ENCODE peak calls at places on chromosomes 4 and X, in eight cellular contexts. X, D, U, V, N, T, J and F are unnamed samples. For H3K9me3 and H3K27me3, the result is how much of the 10 kb centered on the place peaks cover.

GRCh38 chrX:20529711-20530110 is 263.0 kb upstream of the RPS6KA3 start:
- DNase-seq in X (no peak), U (no peak), V (no peak), N (no peak), J (no peak), D (no peak), T (peak), F (no peak)

GRCh38 chr4:78926825-78927224 is 12.4 kb downstream of the PAQR3 start:
- DNase-seq in J (no peak), U (no peak), X (no peak), V (no peak), N (no peak), D (no peak), T (no peak), F (no peak)

GRCh38 chr4:86896596-86896995 is 4.4 kb upstream of the C4orf36 start:
- DNase-seq in D (no peak), U (no peak), X (no peak), T (peak), J (no peak), V (no peak), N (no peak), F (no peak)

GRCh38 chr4:113476800-113477199 is 284.7 kb downstream of the CAMK2D start:
- DNase-seq in V (no peak), X (no peak), T (peak), D (no peak), U (peak), J (no peak), N (no peak), F (peak)

GRCh38 chr4:118012142-118012541 is 22.1 kb upstream of the NDST3 start:
- DNase-seq in N (no peak), V (no peak), T (peak), D (no peak), J (no peak), X (no peak), U (no peak), F (no peak)

GRCh38 chr4:139629761-139630160 is 35.9 kb upstream of the MGST2 start:
- DNase-seq in N (no peak), D (no peak), T (no peak), V (no peak), J (no peak), X (no peak), U (no peak), F (no peak)

GRCh38 chr4:1416948-1417260 is 10.7 kb upstream of the NKX1-1 start:
- DNase-seq in V (no peak), N (no peak), X (no peak), T (no peak), U (no peak), J (no peak), D (no peak), F (no peak)

GRCh38 chr4:165666836-165667235 is 206.2 kb upstream of the TLL1 start:
- DNase-seq in V (no peak), D (no peak), X (no peak), N (no peak), T (no peak), J (no peak), U (no peak), F (no peak)

GRCh38 chrX:49071877-49072711 is 1.7 kb downstream of the PRAF2 start:
- DNase-seq in X (no peak), N (no peak), D (no peak), T (peak), U (no peak), J (no peak), V (peak), F (no peak)

GRCh38 chr4:154807042-154807630 is 26.1 kb downstream of the RBM46 start:
- DNase-seq in D (no peak), T (peak), V (no peak), X (no peak), J (peak), N (peak), U (peak), F (no peak)

GRCh38 chr4:140595065-140595464 is 26.3 kb upstream of the UCP1 start:
- DNase-seq in U (peak), J (peak), N (no peak), D (no peak), X (no peak), T (peak), V (no peak), F (no peak)

GRCh38 chr4:26141916-26142638 is 178.7 kb upstream of the RBPJ start:
- DNase-seq in N (no peak), J (peak), U (no peak), D (no peak), X (no peak), T (peak), V (peak), F (peak)

GRCh38 chr4:96305030-96305429 is 465.1 kb downstream of the PDHA2 start:
- DNase-seq in J (no peak), N (no peak), V (no peak), U (no peak), D (no peak), X (no peak), T (no peak), F (no peak)

GRCh38 chr4:121696140-121696640 is 590 bp downstream of the ANXA5 start:
- DNase-seq in T (peak), N (peak), J (peak), D (peak), X (no peak), V (peak), U (peak), F (peak)

GRCh38 chr4:74612837-74613236 is 167.9 kb downstream of the AREG start:
- DNase-seq in U (no peak), T (peak), J (no peak), N (no peak), X (no peak), D (no peak), V (no peak), F (no peak)

DNA sequence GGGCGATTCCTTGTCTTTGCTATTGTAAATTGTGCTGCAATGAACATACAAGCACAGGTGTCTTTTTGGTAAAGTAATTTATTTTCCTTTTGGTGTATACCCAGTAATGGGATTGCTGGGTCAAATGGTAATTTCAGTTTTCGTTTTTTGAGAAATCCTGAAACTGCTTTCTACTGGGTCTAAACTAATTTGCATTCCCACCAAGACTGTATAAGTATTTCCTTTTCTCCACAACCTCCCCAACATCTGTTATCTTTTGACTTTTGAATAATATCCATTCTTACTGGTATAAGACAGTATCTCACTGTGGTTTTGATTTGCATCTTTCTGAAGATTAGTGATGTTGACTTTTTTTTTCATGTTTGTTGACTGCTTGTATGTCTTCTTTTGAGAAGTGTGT is 2506.0 kb downstream of the PCDH7 start:
- DNase-seq in T (no peak), U (no peak), D (no peak), N (no peak), X (no peak), V (no peak), J (no peak), F (no peak)
- H3K9me3 ChIP-seq in T (under half), U (under half), D (under half), N (under half), X (under half), V (under half), J (under half), F (under half)

GRCh38 chr4:38735870-38736269 is 46.9 kb downstream of the TLR10 start:
- DNase-seq in J (no peak), X (no peak), U (no peak), V (no peak), T (no peak), D (no peak), N (no peak), F (no peak)
- H3K4me3 ChIP-seq in J (no peak), X (no peak), U (no peak), V (no peak), T (no peak), D (no peak), N (no peak), F (no peak)

GRCh38 chrX:153517421-153517820 is at the start of gene ATP2B3:
- DNase-seq in U (no peak), J (no peak), X (no peak), T (no peak), N (no peak), V (no peak), D (no peak), F (no peak)

GRCh38 chrX:153517941-153518834 is 746 bp downstream of the ATP2B3 start:
- DNase-seq in J (no peak), V (no peak), U (no peak), X (no peak), D (no peak), T (no peak), N (no peak), F (no peak)

GRCh38 chrX:153521034-153521433 is 3.6 kb downstream of the ATP2B3 start:
- DNase-seq in D (no peak), V (no peak), U (peak), J (no peak), T (peak), N (no peak), X (no peak), F (peak)

GRCh38 chrX:153520286-153520917 is 3.0 kb downstream of the ATP2B3 start:
- DNase-seq in J (no peak), U (no peak), N (no peak), D (no peak), V (no peak), T (no peak), X (no peak), F (no peak)

GRCh38 chrX:153519569-153520285 is 2.3 kb downstream of the ATP2B3 start:
- DNase-seq in J (no peak), V (no peak), D (no peak), X (no peak), N (no peak), T (peak), U (no peak), F (peak)
- H3K27me3 ChIP-seq in J (half or more), V (under half), D (under half), X (under half), N (under half), T (under half), U (under half), F (under half)

DNA sequence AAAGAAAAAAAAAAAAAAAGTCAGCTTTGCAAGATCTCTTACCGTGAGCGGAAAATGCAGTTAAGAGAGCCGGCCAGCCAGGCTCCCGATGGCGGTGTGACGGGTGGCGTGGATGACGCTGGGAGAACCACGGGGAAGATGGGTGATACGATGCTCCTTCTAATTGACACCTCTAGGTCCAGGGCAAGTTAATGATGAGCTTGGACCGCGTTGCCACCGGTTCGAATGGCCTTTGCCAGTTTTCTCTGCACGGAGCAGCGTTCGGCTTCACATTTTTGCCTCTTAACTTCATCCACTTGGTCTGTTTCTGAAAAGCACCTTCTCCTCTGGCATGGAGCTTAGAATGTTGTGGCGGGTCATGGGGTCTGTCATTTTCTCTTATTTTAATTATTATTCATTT is 33.2 kb downstream of the SHOX start:
- DNase-seq in N (no peak), X (no peak), D (no peak), U (no peak), J (no peak), T (no peak), V (no peak), F (no peak)
- H3K9me3 ChIP-seq in N (under half), X (under half), D (under half), U (under half), J (under half), T (under half), V (under half), F (under half)

GRCh38 chr4:90121961-90122748 is 5.0 kb upstream of the CCSER1 start:
- DNase-seq in U (peak), N (no peak), T (peak), D (no peak), V (no peak), J (no peak), X (no peak), F (peak)

GRCh38 chr4:90127223-90127705 is at the start of gene CCSER1:
- DNase-seq in J (peak), X (peak), V (peak), T (peak), D (peak), N (peak), U (peak), F (peak)

GRCh38 chr4:90127706-90128345 is 632 bp downstream of the CCSER1 start:
- DNase-seq in U (peak), T (peak), D (no peak), X (peak), N (no peak), V (no peak), J (peak), F (peak)

GRCh38 chr4:90120815-90121214 is 6.4 kb upstream of the CCSER1 start:
- DNase-seq in V (no peak), X (no peak), D (no peak), U (no peak), J (no peak), T (peak), N (no peak), F (no peak)

GRCh38 chr4:90126805-90127204 is 389 bp upstream of the CCSER1 start:
- DNase-seq in T (peak), J (peak), U (no peak), V (no peak), N (no peak), X (no peak), D (no peak), F (no peak)
- H3K4me3 ChIP-seq in T (peak), J (peak), U (no peak), V (peak), N (no peak), X (peak), D (peak), F (no peak)

DNA sequence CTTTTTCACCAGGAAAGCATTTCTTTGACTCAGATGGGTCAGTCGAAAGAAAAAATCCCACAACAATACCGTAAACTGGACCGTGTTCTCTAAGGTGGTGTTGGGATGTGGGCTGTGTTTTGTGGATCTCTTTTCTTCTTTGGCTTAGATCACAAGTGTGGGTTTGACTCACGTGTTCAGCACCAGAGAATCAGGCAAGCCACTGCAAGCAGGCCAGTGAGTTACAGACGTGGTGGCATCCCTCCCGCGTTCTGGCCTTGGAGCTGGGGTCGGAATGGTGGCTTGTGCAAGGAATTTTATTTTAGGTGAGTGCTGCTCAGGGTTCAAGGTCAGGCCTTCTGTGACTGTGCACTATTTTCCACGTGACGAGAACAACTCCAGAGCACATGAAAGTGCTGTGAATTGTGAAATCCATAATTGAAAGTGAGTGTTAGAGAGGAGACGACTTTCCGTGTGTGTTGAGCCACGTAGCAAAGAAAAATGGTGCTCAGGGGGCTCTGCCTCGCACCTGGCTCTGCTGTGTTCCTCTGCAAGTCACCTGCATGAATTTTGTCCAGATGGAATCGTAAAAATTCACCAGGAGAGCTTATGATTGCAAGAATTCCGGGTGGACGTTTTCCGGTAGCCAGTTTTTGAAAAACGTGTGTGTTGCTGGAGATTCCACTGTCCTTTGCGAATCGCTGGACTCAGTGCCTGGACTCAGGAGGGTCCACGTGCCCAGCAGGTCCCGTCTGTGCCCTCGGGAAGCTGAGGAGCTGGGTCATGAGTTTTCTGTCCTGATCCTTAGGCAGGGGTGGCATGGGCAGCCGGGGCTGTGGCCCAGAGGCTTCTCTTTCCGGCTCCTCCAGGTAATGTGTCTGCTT is 33.6 kb upstream of the HGFAC start:
- DNase-seq in T (no peak), X (no peak), D (no peak), J (no peak), U (no peak), N (no peak), V (no peak), F (no peak)
- H3K27me3 ChIP-seq in T (under half), X (under half), D (under half), J (under half), U (under half), N (under half), V (under half), F (under half)

GRCh38 chr4:84501721-84502267 is 2.7 kb upstream of the NKX6-1 start:
- DNase-seq in V (no peak), N (no peak), U (no peak), X (no peak), J (no peak), D (no peak), T (no peak), F (no peak)
- H3K9me3 ChIP-seq in V (under half), N (under half), U (under half), X (under half), J (under half), D (under half), T (under half), F (under half)

GRCh38 chr4:128675083-128675482 is 134.4 kb upstream of the JADE1 start:
- DNase-seq in V (no peak), T (no peak), D (no peak), X (no peak), U (no peak), J (no peak), N (no peak), F (no peak)
- H3K4me3 ChIP-seq in V (no peak), T (no peak), D (no peak), X (no peak), U (no peak), J (no peak), N (no peak), F (no peak)

GRCh38 chrX:140664939-140665338 is 44.6 kb upstream of the LINC00632 start:
- DNase-seq in J (peak), X (no peak), U (peak), V (no peak), D (no peak), T (peak), N (no peak), F (no peak)
- H3K27me3 ChIP-seq in J (under half), X (under half), U (under half), V (under half), D (under half), T (under half), N (under half), F (under half)

GRCh38 chrX:1295550-1295949 is 26.9 kb downstream of the CSF2RA start:
- DNase-seq in J (no peak), N (no peak), T (no peak), D (no peak), X (no peak), U (no peak), V (no peak), F (no peak)

GRCh38 chrX:1305411-1305810 is 31.2 kb upstream of the IL3RA start:
- DNase-seq in J (no peak), T (no peak), U (no peak), D (no peak), V (no peak), N (no peak), X (no peak), F (no peak)

GRCh38 chrX:1294301-1295067 is 25.9 kb downstream of the CSF2RA start:
- DNase-seq in X (no peak), J (no peak), U (no peak), N (no peak), V (no peak), T (no peak), D (no peak), F (no peak)

GRCh38 chrX:1300449-1300848 is 31.8 kb downstream of the CSF2RA start:
- DNase-seq in D (no peak), T (no peak), J (no peak), N (no peak), V (no peak), U (no peak), X (no peak), F (no peak)
- H3K9me3 ChIP-seq in D (under half), T (under half), J (under half), N (under half), V (under half), U (under half), X (under half), F (under half)